ENCODE peak calls at places on chromosomes 13 and 19, in six cellular contexts. G is ovary, A is NB4, S is nephron progenitor cell, P is heart left ventricle, O is astrocyte of the spinal cord. Z is an unnamed sample.

GRCh38 chr13:33767140-33767539 is 50.8 kb upstream of the RFC3 start:
- DNase-seq in G (no peak), A (no peak), S (no peak), P (no peak), O (no peak), Z (no peak)

GRCh38 chr19:5036733-5037681 is 68.1 kb downstream of the KDM4B start:
- DNase-seq in G (peak), A (no peak), S (no peak), P (no peak), O (peak), Z (no peak)

GRCh38 chr19:2500861-2501260 is 24.9 kb downstream of the GADD45B start:
- DNase-seq in G (no peak), A (no peak), S (no peak), P (no peak), O (no peak), Z (no peak)

GRCh38 chr19:46147791-46148288 is at the start of gene IGFL2:
- DNase-seq in G (no peak), A (no peak), S (no peak), P (no peak), O (peak), Z (no peak)

GRCh38 chr13:25227690-25228089 is 55.6 kb upstream of the AMER2 start:
- DNase-seq in G (no peak), A (no peak), S (no peak), P (no peak), O (no peak), Z (no peak)

GRCh38 chr19:34667349-34668076 is 9.4 kb downstream of the SCGB2B2 start:
- DNase-seq in G (peak), A (peak), S (no peak), P (no peak), O (peak), Z (no peak)

GRCh38 chr13:85650613-85651012 is 148.6 kb downstream of the SLITRK6 start:
- DNase-seq in G (no peak), A (no peak), S (no peak), P (no peak), O (no peak), Z (no peak)

GRCh38 chr19:3672575-3672948 is 27.7 kb downstream of the PIP5K1C start:
- DNase-seq in G (no peak), A (no peak), S (no peak), P (no peak), O (no peak), Z (no peak)

GRCh38 chr13:95115525-95115924 is 185.7 kb downstream of the ABCC4 start:
- DNase-seq in G (no peak), A (no peak), S (no peak), P (no peak), O (no peak), Z (no peak)

GRCh38 chr13:60511637-60512036 is 114.6 kb downstream of the TDRD3 start:
- DNase-seq in G (no peak), A (no peak), S (no peak), P (no peak), O (no peak), Z (no peak)

GRCh38 chr13:83618966-83619365 is 263.3 kb downstream of the SLITRK1 start:
- DNase-seq in G (no peak), A (no peak), S (no peak), P (no peak), O (peak), Z (no peak)

GRCh38 chr13:39982745-39983144 is 327.3 kb downstream of the COG6 start:
- DNase-seq in G (no peak), A (no peak), S (no peak), P (peak), O (no peak), Z (no peak)

GRCh38 chr19:407501-408440 is 1.2 kb downstream of the C2CD4C start:
- DNase-seq in G (no peak), A (no peak), S (no peak), P (no peak), O (no peak), Z (no peak)

GRCh38 chr13:96958286-96958891 is 35.9 kb downstream of the OXGR1 start:
- DNase-seq in G (no peak), A (peak), S (peak), P (no peak), O (peak), Z (no peak)

GRCh38 chr19:1248454-1249297 is at the start of gene MIDN:
- DNase-seq in G (peak), A (peak), S (peak), P (peak), O (peak), Z (peak)

GRCh38 chr13:105278797-105279425 is 1256.6 kb downstream of the EFNB2 start:
- DNase-seq in G (no peak), A (no peak), S (peak), P (no peak), O (no peak), Z (no peak)

GRCh38 chr13:111549464-111549863 is 229.0 kb downstream of the TEX29 start:
- DNase-seq in G (no peak), A (no peak), S (no peak), P (no peak), O (no peak), Z (no peak)

GRCh38 chr19:58361900-58362271 is 665 bp downstream of the ZNF497 start:
- DNase-seq in G (peak), A (peak), S (no peak), P (no peak), O (no peak), Z (no peak)

GRCh38 chr13:32208860-32209259 is 106.3 kb downstream of the ZAR1L start:
- DNase-seq in G (no peak), A (no peak), S (no peak), P (no peak), O (no peak), Z (no peak)

GRCh38 chr19:52922841-52923781 is at the start of gene ZNF888:
- DNase-seq in G (peak), A (peak), S (peak), P (peak), O (peak), Z (peak)

GRCh38 chr19:39825531-39826076 is 8.4 kb downstream of the DYRK1B start:
- DNase-seq in G (peak), A (no peak), S (no peak), P (no peak), O (no peak), Z (no peak)

GRCh38 chr19:56839665-56840451 is 668 bp downstream of the PEG3 start:
- DNase-seq in G (peak), A (no peak), S (no peak), P (peak), O (no peak), Z (no peak)

GRCh38 chr13:60619461-60619860 is 222.4 kb downstream of the TDRD3 start:
- DNase-seq in G (no peak), A (peak), S (no peak), P (no peak), O (no peak), Z (no peak)

GRCh38 chr19:17681505-17682125 is 6.5 kb downstream of the UNC13A start:
- DNase-seq in G (peak), A (peak), S (peak), P (peak), O (peak), Z (peak)

GRCh38 chr13:28313579-28313978 is 175.2 kb downstream of the PAN3 start:
- DNase-seq in G (no peak), A (peak), S (no peak), P (no peak), O (no peak), Z (no peak)

GRCh38 chr13:59452189-59452588 is 711.5 kb downstream of the DIAPH3 start:
- DNase-seq in G (no peak), A (peak), S (no peak), P (no peak), O (no peak), Z (no peak)

GRCh38 chr19:13884726-13885591 is 8.0 kb downstream of the NANOS3 start:
- DNase-seq in G (no peak), A (no peak), S (no peak), P (no peak), O (no peak), Z (no peak)

GRCh38 chr19:13881692-13882418 is 4.9 kb downstream of the NANOS3 start:
- DNase-seq in G (no peak), A (peak), S (no peak), P (no peak), O (no peak), Z (no peak)

GRCh38 chr19:13882841-13883240 is 5.9 kb downstream of the NANOS3 start:
- DNase-seq in G (no peak), A (no peak), S (no peak), P (no peak), O (no peak), Z (no peak)

GRCh38 chr19:13882419-13882795 is 5.5 kb downstream of the NANOS3 start:
- DNase-seq in G (no peak), A (no peak), S (no peak), P (no peak), O (no peak), Z (no peak)

DNA sequence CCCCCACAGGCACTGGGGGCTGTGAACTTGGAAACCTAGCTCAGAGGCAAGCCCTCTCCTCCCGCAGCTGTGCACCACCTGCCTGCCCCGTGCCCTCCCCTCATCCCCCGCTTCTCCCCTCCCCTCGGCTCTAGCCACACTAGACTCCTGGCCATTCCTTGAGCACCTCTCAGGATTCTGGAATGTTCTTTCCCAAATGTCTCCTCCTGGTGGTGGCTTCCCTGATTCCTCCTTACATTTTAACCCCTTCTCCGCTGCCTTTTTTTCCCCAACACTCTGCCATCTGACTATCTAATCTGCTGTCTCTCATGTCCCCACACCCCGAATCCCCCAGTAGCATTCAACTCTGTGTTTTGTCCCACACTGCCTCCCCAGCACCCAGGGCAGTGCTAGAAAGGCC is 6.7 kb downstream of the NANOS3 start:
- DNase-seq in G (no peak), A (no peak), S (no peak), P (no peak), O (no peak), Z (no peak)
- TF ChIP-seq CTCF in G (no peak), A (no peak), S (no peak), P (no peak), O (peak), Z (peak)

GRCh38 chr13:91346848-91347211 is 657 bp upstream of the MIR17HG start:
- DNase-seq in G (no peak), A (peak), S (peak), P (no peak), O (peak), Z (no peak)
- TF ChIP-seq CTCF in G (no peak), A (no peak), S (no peak), P (no peak), O (no peak), Z (no peak)

GRCh38 chr19:19410553-19411550 is 5.4 kb downstream of the GATAD2A start:
- DNase-seq in G (no peak), A (no peak), S (no peak), P (no peak), O (no peak), Z (no peak)
- TF ChIP-seq CTCF in G (no peak), A (no peak), S (no peak), P (no peak), O (no peak), Z (no peak)

GRCh38 chr19:6660930-6661329 is 9.0 kb downstream of the TNFSF14 start:
- DNase-seq in G (peak), A (no peak), S (no peak), P (no peak), O (no peak), Z (no peak)
- TF ChIP-seq CTCF in G (no peak), A (no peak), S (no peak), P (no peak), O (no peak), Z (no peak)